ENCODE peak calls at places on chromosome 3, in nine cellular contexts. Y, V, F, Q, L, A, U, X and R are unnamed samples.

GRCh38 chr3:20846792-20847191 is 660.8 kb upstream of the SGO1 start:
- DNase-seq in Y (no peak), V (no peak), F (no peak), Q (no peak), L (no peak), A (no peak), U (no peak), X (no peak), R (no peak)

GRCh38 chr3:186067360-186068242 is 41.3 kb downstream of the ETV5 start:
- DNase-seq in Y (no peak), V (no peak), F (no peak), Q (no peak), L (no peak), A (no peak), U (no peak), X (no peak), R (no peak)

GRCh38 chr3:90091557-90091956 is 984.1 kb downstream of the EPHA3 start:
- DNase-seq in Y (no peak), V (no peak), F (peak; percentile 2), Q (peak; percentile 48), L (no peak), A (peak; percentile 70), U (no peak), X (no peak), R (peak; percentile 86)

GRCh38 chr3:141294848-141295247 is 63.2 kb downstream of the PXYLP1 start:
- DNase-seq in Y (no peak), V (no peak), F (peak; percentile 44), Q (no peak), L (no peak), A (no peak), U (no peak), X (no peak), R (no peak)

GRCh38 chr3:171585029-171585428 is 124.8 kb upstream of the TNIK start:
- DNase-seq in Y (no peak), V (no peak), F (peak; percentile 21), Q (no peak), L (no peak), A (no peak), U (no peak), X (no peak), R (peak; percentile 45)

GRCh38 chr3:162292409-162292808 is 795.8 kb downstream of the OTOL1 start:
- DNase-seq in Y (no peak), V (no peak), F (no peak), Q (no peak), L (no peak), A (no peak), U (no peak), X (no peak), R (no peak)

GRCh38 chr3:44323341-44323955 is 15.1 kb upstream of the TCAIM start:
- DNase-seq in Y (peak; percentile 44), V (no peak), F (peak; percentile 16), Q (peak; percentile 34), L (peak; percentile 46), A (peak; percentile 76), U (peak; percentile 35), X (peak; percentile 69), R (peak; percentile 54)

GRCh38 chr3:194328080-194328571 is 23.0 kb downstream of the CPN2 start:
- DNase-seq in Y (no peak), V (no peak), F (peak; percentile 75), Q (no peak), L (no peak), A (no peak), U (no peak), X (no peak), R (no peak)

GRCh38 chr3:186084264-186084663 is 24.6 kb downstream of the ETV5 start:
- DNase-seq in Y (no peak), V (no peak), F (no peak), Q (no peak), L (no peak), A (no peak), U (no peak), X (no peak), R (no peak)

GRCh38 chr3:71046791-71047190 is 536.7 kb downstream of the FOXP1 start:
- DNase-seq in Y (no peak), V (no peak), F (no peak), Q (no peak), L (no peak), A (no peak), U (no peak), X (no peak), R (peak; percentile 45)

GRCh38 chr3:19934098-19934566 is at the start of gene EFHB:
- DNase-seq in Y (no peak), V (peak; percentile 43), F (peak; percentile 9), Q (peak; percentile 32), L (peak; percentile 39), A (peak; percentile 96), U (no peak), X (peak; percentile 42), R (peak; percentile 96)

GRCh38 chr3:37711721-37712120 is 150.0 kb upstream of the CTDSPL start:
- DNase-seq in Y (no peak), V (no peak), F (no peak), Q (no peak), L (no peak), A (no peak), U (no peak), X (no peak), R (no peak)

GRCh38 chr3:46923559-46924350 is 46.2 kb downstream of the PTH1R start:
- DNase-seq in Y (peak; percentile 35), V (no peak), F (no peak), Q (peak; percentile 63), L (no peak), A (peak; percentile 82), U (no peak), X (peak; percentile 51), R (peak; percentile 69)

GRCh38 chr3:51024765-51025681 is 350.3 kb downstream of the DOCK3 start:
- DNase-seq in Y (no peak), V (no peak), F (no peak), Q (peak; percentile 9), L (no peak), A (peak; percentile 3), U (no peak), X (peak; percentile 75), R (peak; percentile 27)

GRCh38 chr3:115301364-115301860 is 154.3 kb upstream of the ZBTB20 start:
- DNase-seq in Y (no peak), V (no peak), F (no peak), Q (no peak), L (no peak), A (no peak), U (no peak), X (no peak), R (no peak)

GRCh38 chr3:14494279-14494972 is 45.7 kb downstream of the GRIP2 start:
- DNase-seq in Y (no peak), V (no peak), F (no peak), Q (no peak), L (no peak), A (no peak), U (no peak), X (no peak), R (no peak)

GRCh38 chr3:39343076-39343717 is 13.7 kb downstream of the CCR8 start:
- DNase-seq in Y (no peak), V (no peak), F (peak; percentile 21), Q (no peak), L (no peak), A (no peak), U (no peak), X (no peak), R (no peak)

GRCh38 chr3:55756976-55757375 is 269.9 kb upstream of the WNT5A start:
- DNase-seq in Y (no peak), V (no peak), F (no peak), Q (no peak), L (no peak), A (no peak), U (no peak), X (no peak), R (no peak)

GRCh38 chr3:107446706-107447105 is 69.5 kb downstream of the CCDC54 start:
- DNase-seq in Y (no peak), V (no peak), F (no peak), Q (no peak), L (no peak), A (no peak), U (no peak), X (no peak), R (no peak)

GRCh38 chr3:45205126-45205525 is 21.0 kb downstream of the TMEM158 start:
- DNase-seq in Y (no peak), V (no peak), F (no peak), Q (no peak), L (no peak), A (no peak), U (no peak), X (no peak), R (no peak)

GRCh38 chr3:29609007-29609805 is 328.3 kb downstream of the RBMS3 start:
- DNase-seq in Y (no peak), V (no peak), F (no peak), Q (no peak), L (no peak), A (no peak), U (no peak), X (no peak), R (no peak)

GRCh38 chr3:44509985-44510360 is 32.5 kb upstream of the ZNF445 start:
- DNase-seq in Y (no peak), V (no peak), F (peak; percentile 5), Q (no peak), L (no peak), A (no peak), U (no peak), X (no peak), R (no peak)

GRCh38 chr3:102883515-102883914 is 448.7 kb downstream of the ZPLD1 start:
- DNase-seq in Y (no peak), V (no peak), F (no peak), Q (no peak), L (no peak), A (no peak), U (no peak), X (no peak), R (no peak)

GRCh38 chr3:188796122-188796631 is 375.6 kb upstream of the TPRG1 start:
- DNase-seq in Y (no peak), V (no peak), F (no peak), Q (no peak), L (no peak), A (no peak), U (no peak), X (no peak), R (no peak)

GRCh38 chr3:72271215-72271614 is 486.3 kb upstream of the PROK2 start:
- DNase-seq in Y (no peak), V (no peak), F (no peak), Q (no peak), L (no peak), A (no peak), U (no peak), X (no peak), R (no peak)

GRCh38 chr3:100042144-100042543 is 72.2 kb downstream of the FILIP1L start:
- DNase-seq in Y (no peak), V (no peak), F (peak; percentile 45), Q (peak; percentile 19), L (no peak), A (no peak), U (peak; percentile 83), X (no peak), R (no peak)

GRCh38 chr3:126982522-126983175 is at the start of gene PLXNA1:
- DNase-seq in Y (peak; percentile 69), V (peak; percentile 77), F (peak; percentile 88), Q (peak; percentile 93), L (peak; percentile 64), A (peak; percentile 78), U (peak; percentile 41), X (peak; percentile 87), R (peak; percentile 85)